ENCODE peak calls at places on chromosomes 2 and 18, in ten cellular contexts. M, G, U, J, W, Z, T, V, K and S are unnamed samples.

GRCh38 chr2:72955188-72956049 is 38.1 kb downstream of the EMX1 start:
- DNase-seq in M (no peak), G (no peak), U (no peak), J (no peak), W (no peak), Z (no peak), T (no peak), V (no peak), K (no peak), S (no peak)

GRCh38 chr2:84732897-84733778 is 147.7 kb downstream of the TRABD2A start:
- DNase-seq in M (no peak), G (no peak), U (no peak), J (no peak), W (no peak), Z (no peak), T (no peak), V (no peak), K (no peak), S (no peak)

GRCh38 chr2:240983361-240983995 is 14.9 kb upstream of the SNED1 start:
- DNase-seq in M (no peak), G (no peak), U (peak; percentile 96), J (peak; percentile 20), W (peak; percentile 64), Z (no peak), T (peak; percentile 24), V (peak; percentile 70), K (peak; percentile 26), S (peak; percentile 65)

GRCh38 chr18:77650799-77651385 is 401.2 kb downstream of the GALR1 start:
- DNase-seq in M (peak; percentile 8), G (peak; percentile 73), U (peak; percentile 95), J (no peak), W (peak; percentile 67), Z (peak; percentile 68), T (peak; percentile 26), V (peak; percentile 56), K (no peak), S (peak; percentile 76)

GRCh38 chr18:25067291-25068050 is 284.5 kb downstream of the ZNF521 start:
- DNase-seq in M (no peak), G (no peak), U (no peak), J (no peak), W (no peak), Z (no peak), T (no peak), V (no peak), K (no peak), S (no peak)

GRCh38 chr2:10989782-10990181 is 78.0 kb downstream of the KCNF1 start:
- DNase-seq in M (no peak), G (no peak), U (no peak), J (peak; percentile 27), W (no peak), Z (no peak), T (no peak), V (no peak), K (no peak), S (no peak)

GRCh38 chr2:24304098-24304497 is 56.2 kb downstream of the ITSN2 start:
- DNase-seq in M (peak; percentile 59), G (peak; percentile 60), U (peak; percentile 13), J (peak; percentile 68), W (no peak), Z (no peak), T (no peak), V (no peak), K (no peak), S (peak; percentile 63)

GRCh38 chr2:144670080-144670479 is 150.2 kb upstream of the ZEB2 start:
- DNase-seq in M (no peak), G (no peak), U (no peak), J (no peak), W (no peak), Z (no peak), T (no peak), V (no peak), K (no peak), S (no peak)

GRCh38 chr2:9739508-9739907 is 103.8 kb upstream of the TAF1B start:
- DNase-seq in M (no peak), G (no peak), U (no peak), J (no peak), W (no peak), Z (peak; percentile 40), T (no peak), V (peak; percentile 60), K (no peak), S (peak; percentile 58)

GRCh38 chr18:4299395-4299794 is 155.7 kb downstream of the DLGAP1 start:
- DNase-seq in M (no peak), G (no peak), U (no peak), J (no peak), W (no peak), Z (no peak), T (no peak), V (no peak), K (no peak), S (no peak)

GRCh38 chr2:240868286-240869108 is at the start of gene AGXT:
- DNase-seq in M (peak; percentile 67), G (no peak), U (peak; percentile 51), J (no peak), W (peak; percentile 82), Z (no peak), T (no peak), V (peak; percentile 11), K (no peak), S (no peak)

GRCh38 chr2:44955593-44956449 is 14.3 kb downstream of the SIX3 start:
- DNase-seq in M (no peak), G (peak; percentile 41), U (peak; percentile 93), J (peak; percentile 6), W (peak; percentile 82), Z (peak; percentile 56), T (peak; percentile 30), V (peak; percentile 78), K (peak; percentile 45), S (peak; percentile 79)

GRCh38 chr2:27988718-27989117 is 98.2 kb downstream of the BABAM2 start:
- DNase-seq in M (no peak), G (no peak), U (no peak), J (no peak), W (no peak), Z (no peak), T (no peak), V (no peak), K (no peak), S (no peak)

GRCh38 chr2:230658877-230659652 is 53.6 kb upstream of the CAB39 start:
- DNase-seq in M (no peak), G (no peak), U (no peak), J (no peak), W (no peak), Z (no peak), T (no peak), V (peak; percentile 45), K (no peak), S (no peak)

GRCh38 chr2:237482485-237482884 is 4.6 kb upstream of the MLPH start:
- DNase-seq in M (no peak), G (peak; percentile 32), U (no peak), J (no peak), W (peak; percentile 39), Z (no peak), T (no peak), V (no peak), K (no peak), S (peak; percentile 94)

GRCh38 chr2:121489944-121490585 is 40.6 kb upstream of the RNU4ATAC start:
- DNase-seq in M (no peak), G (no peak), U (peak; percentile 46), J (no peak), W (peak; percentile 52), Z (no peak), T (no peak), V (no peak), K (no peak), S (no peak)

GRCh38 chr2:290090-290722 is 2.3 kb upstream of the ALKAL2 start:
- DNase-seq in M (peak; percentile 14), G (peak; percentile 72), U (peak; percentile 89), J (peak; percentile 16), W (peak; percentile 76), Z (peak; percentile 36), T (no peak), V (peak; percentile 65), K (no peak), S (peak; percentile 75)

GRCh38 chr2:221943078-221943810 is 355.6 kb downstream of the PAX3 start:
- DNase-seq in M (peak; percentile 4), G (no peak), U (no peak), J (no peak), W (no peak), Z (no peak), T (no peak), V (no peak), K (no peak), S (no peak)

GRCh38 chr2:120177011-120177621 is 46.1 kb downstream of the TMEM185B start:
- DNase-seq in M (no peak), G (no peak), U (peak; percentile 45), J (peak; percentile 70), W (no peak), Z (peak; percentile 68), T (peak; percentile 54), V (peak; percentile 80), K (no peak), S (peak; percentile 70)

GRCh38 chr18:23357992-23358594 is 95.0 kb upstream of the RIOK3 start:
- DNase-seq in M (no peak), G (peak; percentile 37), U (no peak), J (no peak), W (no peak), Z (no peak), T (no peak), V (no peak), K (no peak), S (peak; percentile 46)

GRCh38 chr2:111148225-111148873 is 27.6 kb downstream of the BCL2L11 start:
- DNase-seq in M (no peak), G (no peak), U (no peak), J (no peak), W (no peak), Z (no peak), T (no peak), V (no peak), K (no peak), S (no peak)

GRCh38 chr2:102106133-102106556 is 36.4 kb upstream of the IL1R1 start:
- DNase-seq in M (no peak), G (no peak), U (no peak), J (no peak), W (no peak), Z (no peak), T (no peak), V (no peak), K (no peak), S (no peak)

GRCh38 chr2:10067330-10067729 is 12.9 kb downstream of the CYS1 start:
- DNase-seq in M (no peak), G (no peak), U (no peak), J (no peak), W (no peak), Z (no peak), T (no peak), V (no peak), K (no peak), S (no peak)

GRCh38 chr18:1914489-1914888 is 656.8 kb downstream of the METTL4 start:
- DNase-seq in M (peak; percentile 27), G (no peak), U (no peak), J (peak; percentile 29), W (peak; percentile 54), Z (no peak), T (no peak), V (no peak), K (no peak), S (no peak)

GRCh38 chr2:147125145-147125544 is 719.7 kb upstream of the ACVR2A start:
- DNase-seq in M (no peak), G (no peak), U (no peak), J (no peak), W (no peak), Z (no peak), T (no peak), V (no peak), K (no peak), S (no peak)

GRCh38 chr18:44778788-44779187 is 98.1 kb downstream of the SETBP1 start:
- DNase-seq in M (no peak), G (no peak), U (no peak), J (no peak), W (peak; percentile 73), Z (no peak), T (no peak), V (no peak), K (no peak), S (no peak)

GRCh38 chr2:72204782-72205545 is 57.3 kb upstream of the CYP26B1 start:
- DNase-seq in M (no peak), G (no peak), U (no peak), J (no peak), W (no peak), Z (no peak), T (no peak), V (no peak), K (no peak), S (no peak)

GRCh38 chr18:10659594-10659993 is 133.8 kb downstream of the NAPG start:
- DNase-seq in M (no peak), G (no peak), U (no peak), J (no peak), W (no peak), Z (no peak), T (no peak), V (no peak), K (no peak), S (no peak)